ENCODE peak calls at places on chromosomes 3 and 15, in six cellular contexts. P is astrocyte of the cerebellum, W is IMR-90, J is GM23338, U is adrenal gland, X is AG10803. D is an unnamed sample.
A peak's percentile ranks its signal among the peaks of the same experiment; 100 is the strongest.

GRCh38 chr3:36166477-36166876 is 213.8 kb upstream of the STAC start:
- DNase-seq in P (peak; percentile 35), W (no peak), X (peak; percentile 73), J (no peak), U (peak; percentile 71), D (no peak)

GRCh38 chr3:189119947-189120346 is 51.8 kb upstream of the TPRG1 start:
- DNase-seq in X (no peak), U (no peak), J (no peak), W (no peak), P (no peak), D (no peak)

GRCh38 chr3:149831321-149831720 is 18.3 kb downstream of the RNF13 start:
- DNase-seq in P (no peak), U (no peak), X (no peak), W (no peak), J (no peak), D (no peak)

GRCh38 chr15:66789029-66790025 is 87.3 kb downstream of the SMAD6 start:
- DNase-seq in U (peak; percentile 65), W (peak; percentile 81), J (peak; percentile 75), X (peak; percentile 83), P (no peak), D (no peak)

GRCh38 chr3:124491098-124491497 is 239.2 kb upstream of the UMPS start:
- DNase-seq in J (no peak), X (no peak), W (no peak), P (no peak), U (no peak), D (no peak)

GRCh38 chr3:120160050-120160449 is 65.8 kb upstream of the GSK3B start:
- DNase-seq in J (peak; percentile 30), W (peak; percentile 98), P (peak; percentile 93), X (peak; percentile 100), U (peak; percentile 44), D (peak; percentile 99)

GRCh38 chr15:89647191-89647851 is 7.9 kb downstream of the KIF7 start:
- DNase-seq in X (peak; percentile 52), U (peak; percentile 81), J (peak; percentile 85), P (peak; percentile 8), W (peak; percentile 38), D (no peak)

GRCh38 chr3:49092948-49093852 is 671 bp downstream of the QRICH1 start:
- DNase-seq in X (peak; percentile 74), P (peak; percentile 52), J (peak; percentile 94), W (peak; percentile 89), U (peak; percentile 81), D (peak; percentile 40)

GRCh38 chr3:43997788-43998373 is 243.8 kb upstream of the TOPAZ1 start:
- DNase-seq in W (no peak), U (no peak), P (no peak), X (peak; percentile 9), J (peak; percentile 59), D (no peak)

GRCh38 chr3:32176989-32177701 is 61.3 kb upstream of the CMTM8 start:
- DNase-seq in P (peak; percentile 28), W (peak; percentile 37), X (peak; percentile 30), J (peak; percentile 87), U (peak; percentile 40), D (no peak)

GRCh38 chr3:23800731-23801130 is 5.0 kb upstream of the UBE2E1 start:
- DNase-seq in W (peak; percentile 39), U (no peak), J (no peak), X (peak; percentile 47), P (no peak), D (no peak)

GRCh38 chr3:59326246-59327024 is 276.6 kb upstream of the CFAP20DC start:
- DNase-seq in J (peak; percentile 77), P (no peak), U (no peak), X (peak; percentile 21), W (no peak), D (no peak)

GRCh38 chr3:8769088-8769822 is at the start of gene OXTR:
- DNase-seq in X (peak; percentile 88), W (peak; percentile 82), U (peak; percentile 36), P (peak; percentile 41), J (peak; percentile 92), D (peak; percentile 78)

GRCh38 chr15:96398769-96399168 is 68.3 kb downstream of the NR2F2 start:
- DNase-seq in U (no peak), P (no peak), X (no peak), J (no peak), W (no peak), D (no peak)

GRCh38 chr3:86245360-86245759 is 745.6 kb downstream of the VGLL3 start:
- DNase-seq in J (peak; percentile 55), P (no peak), X (no peak), W (no peak), U (no peak), D (no peak)

GRCh38 chr3:45683417-45684326 is 5.5 kb upstream of the SACM1L start:
- DNase-seq in W (no peak), P (no peak), U (no peak), J (peak; percentile 34), X (no peak), D (no peak)

GRCh38 chr3:45906681-45907220 is 20.4 kb downstream of the CCR9 start:
- DNase-seq in P (peak; percentile 34), X (peak; percentile 69), J (peak; percentile 61), U (no peak), W (peak; percentile 84), D (peak; percentile 28)

GRCh38 chr3:194855025-194855391 is 169.3 kb downstream of the FAM43A start:
- DNase-seq in X (no peak), P (no peak), J (no peak), W (no peak), U (no peak), D (no peak)

GRCh38 chr3:127975153-127975552 is 60.1 kb downstream of the KBTBD12 start:
- DNase-seq in U (no peak), J (no peak), W (no peak), X (no peak), P (no peak), D (no peak)

GRCh38 chr15:66936115-66936863 is 129.1 kb upstream of the SMAD3 start:
- DNase-seq in U (peak; percentile 40), X (peak; percentile 88), W (peak; percentile 64), P (no peak), J (no peak), D (no peak)

GRCh38 chr3:39907981-39908380 is 98.6 kb downstream of the MYRIP start:
- DNase-seq in W (no peak), U (peak; percentile 57), J (no peak), X (peak; percentile 15), P (peak; percentile 40), D (no peak)

GRCh38 chr15:75203017-75203907 is 1.6 kb downstream of the C15orf39 start:
- DNase-seq in U (no peak), P (no peak), W (peak; percentile 12), J (no peak), X (peak; percentile 11), D (no peak)

GRCh38 chr15:75204340-75205063 is 2.8 kb downstream of the C15orf39 start:
- DNase-seq in P (peak; percentile 55), U (peak; percentile 98), J (peak; percentile 97), W (peak; percentile 87), X (peak; percentile 86), D (peak; percentile 46)

GRCh38 chr15:75205064-75205395 is 3.3 kb downstream of the C15orf39 start:
- DNase-seq in P (no peak), W (no peak), X (no peak), J (no peak), U (no peak), D (no peak)

GRCh38 chr15:75202251-75203016 is 752 bp downstream of the C15orf39 start:
- DNase-seq in P (no peak), X (peak; percentile 85), J (peak; percentile 61), U (peak; percentile 90), W (peak; percentile 86), D (peak; percentile 10)

DNA sequence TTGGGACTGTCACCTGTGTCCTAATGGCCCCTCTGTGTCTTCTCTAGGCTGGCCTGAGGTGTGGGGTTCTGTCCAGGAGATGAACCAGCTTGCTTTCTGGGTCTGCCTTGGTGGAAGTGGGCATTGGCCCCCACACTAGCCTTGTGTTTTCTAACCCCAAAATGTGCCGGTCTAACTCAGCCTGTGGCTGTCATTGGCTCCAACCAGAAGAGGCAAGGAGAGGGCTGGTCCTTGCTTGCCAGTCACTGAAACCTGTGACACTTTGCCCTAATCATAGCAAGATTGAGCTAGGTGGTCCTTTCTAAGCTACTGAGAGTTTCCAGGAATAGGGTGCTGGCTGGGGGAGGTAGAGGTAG is 2.2 kb downstream of the C15orf39 start:
- DNase-seq in X (no peak), J (no peak), W (no peak), U (no peak), P (no peak), D (no peak)
- H3K4me3 ChIP-seq in X (peak overlapping the region; percentile 95), J (peak overlapping the region; percentile 93), W (no peak overlapping the region), U (no peak overlapping the region), P (no peak overlapping the region), D (peak overlapping the region; percentile 89)

DNA sequence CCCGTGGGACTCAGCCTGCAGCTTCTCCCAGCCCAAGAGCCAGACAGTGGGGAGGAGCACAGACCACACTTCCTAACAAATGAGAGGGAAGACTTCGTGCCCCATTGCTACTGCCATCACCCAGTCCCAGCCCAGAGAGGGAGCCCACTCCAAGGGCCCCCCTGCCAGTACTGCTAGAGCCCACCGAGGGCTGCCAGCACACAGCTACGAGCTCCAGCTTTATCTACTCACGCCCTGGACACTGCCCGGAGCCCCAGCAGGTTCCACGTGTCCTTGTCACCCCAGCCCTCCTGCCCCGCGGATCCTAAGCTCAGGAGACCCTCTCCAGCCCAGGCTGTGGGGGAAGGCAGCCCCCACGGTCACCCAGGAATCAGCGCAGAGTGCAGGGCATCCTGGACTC is 1.9 kb downstream of the GOLGA8A start:
- DNase-seq in W (no peak), X (no peak), U (no peak), J (no peak), P (no peak), D (no peak)
- H3K4me3 ChIP-seq in W (no peak overlapping the region), X (no peak overlapping the region), U (no peak overlapping the region), J (no peak overlapping the region), P (no peak overlapping the region), D (peak overlapping the region; percentile 66)

DNA sequence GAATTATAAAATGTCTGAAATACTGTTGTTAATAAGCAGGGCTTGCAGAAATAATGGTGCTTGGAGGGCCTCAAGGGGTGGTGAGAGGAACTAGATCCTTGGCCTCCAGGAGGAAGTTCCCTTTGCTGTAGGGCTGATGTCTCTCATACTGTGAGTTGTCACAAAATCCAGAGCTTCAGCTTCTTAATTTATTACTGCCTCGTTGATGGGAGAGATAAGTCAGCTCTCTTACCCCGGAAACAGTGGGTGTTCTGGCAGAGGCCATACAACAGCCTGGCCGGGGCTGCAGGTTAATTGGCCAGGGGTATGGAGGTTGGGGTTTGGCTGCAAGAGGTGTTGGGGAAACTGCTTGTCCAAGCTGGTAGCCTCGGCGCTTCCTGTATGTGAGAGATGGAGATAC is 15.5 kb downstream of the MAPKAPK3 start:
- DNase-seq in X (no peak), W (no peak), J (no peak), U (no peak), P (no peak), D (no peak)
- H3K4me3 ChIP-seq in X (no peak overlapping the region), W (no peak overlapping the region), J (no peak overlapping the region), U (no peak overlapping the region), P (no peak overlapping the region), D (no peak overlapping the region)

GRCh38 chr3:172519241-172519640 is 4.0 kb downstream of the TNFSF10 start:
- DNase-seq in J (no peak), W (peak; percentile 62), U (no peak), X (no peak), P (no peak), D (no peak)

GRCh38 chr3:172517859-172518466 is 5.3 kb downstream of the TNFSF10 start:
- DNase-seq in W (no peak), J (no peak), U (no peak), X (peak; percentile 32), P (no peak), D (no peak)

GRCh38 chr3:172519740-172520139 is 3.5 kb downstream of the TNFSF10 start:
- DNase-seq in X (no peak), J (no peak), P (no peak), W (no peak), U (no peak), D (no peak)

GRCh38 chr3:172522871-172523818 is at the start of gene TNFSF10:
- DNase-seq in X (peak; percentile 53), P (no peak), W (peak; percentile 22), J (peak; percentile 58), U (peak; percentile 85), D (no peak)

GRCh38 chr3:172520332-172520831 is 2.8 kb downstream of the TNFSF10 start:
- DNase-seq in U (no peak), W (peak; percentile 95), X (peak; percentile 93), J (no peak), P (peak; percentile 53), D (peak; percentile 24)
- H3K4me3 ChIP-seq in U (no peak overlapping the region), W (no peak overlapping the region), X (no peak overlapping the region), J (no peak overlapping the region), P (peak overlapping the region; percentile 9), D (no peak overlapping the region)

D was measured in AG04449.